ENCODE peak calls at places on chromosomes 7 and 10, in six cellular contexts. O is HTR-8/SVneo; U is stimulated activated CD8-positive, alpha-beta memory T cell treated with anti-CD3 and anti-CD28 coated beads, Interleukin-15, amount 100 ng/mL, for 24 hours; W is heart right ventricle; B is upper lobe of right lung; V is H54. A is an unnamed sample.

GRCh38 chr10:19048479-19048878 is at the start of gene MALRD1:
- DNase-seq in O (no peak), U (no peak), W (no peak), B (no peak), V (no peak), A (no peak)

GRCh38 chr10:128268015-128268722 is 141.9 kb upstream of the MKI67 start:
- DNase-seq in O (no peak), U (no peak), W (peak), B (no peak), V (peak), A (peak)

GRCh38 chr7:134722786-134723322 is 56.6 kb upstream of the CALD1 start:
- DNase-seq in O (no peak), U (no peak), W (no peak), B (no peak), V (no peak), A (no peak)

GRCh38 chr7:43701502-43701859 is 27.8 kb downstream of the COA1 start:
- DNase-seq in O (no peak), U (no peak), W (no peak), B (no peak), V (no peak), A (no peak)

GRCh38 chr10:116287906-116288501 is 15.0 kb upstream of the GFRA1 start:
- DNase-seq in O (no peak), U (no peak), W (no peak), B (no peak), V (no peak), A (no peak)

GRCh38 chr10:118669020-118669766 is 73.7 kb upstream of the PRLHR start:
- DNase-seq in O (no peak), U (no peak), W (no peak), B (no peak), V (no peak), A (no peak)

GRCh38 chr10:3330687-3331086 is 158.1 kb upstream of the PITRM1 start:
- DNase-seq in O (no peak), U (no peak), W (no peak), B (peak), V (peak), A (no peak)

GRCh38 chr7:71972513-71972912 is 439.6 kb downstream of the CALN1 start:
- DNase-seq in O (no peak), U (no peak), W (no peak), B (no peak), V (no peak), A (no peak)

GRCh38 chr10:69337312-69338132 is 59.2 kb downstream of the HK1 start:
- DNase-seq in O (no peak), U (no peak), W (peak), B (no peak), V (no peak), A (no peak)

GRCh38 chr7:81002471-81002870 is 83.6 kb upstream of the SEMA3C start:
- DNase-seq in O (no peak), U (no peak), W (no peak), B (no peak), V (no peak), A (no peak)

GRCh38 chr7:139620676-139621344 is 97.3 kb downstream of the CLEC2L start:
- DNase-seq in O (peak), U (peak), W (no peak), B (peak), V (peak), A (no peak)

GRCh38 chr7:1136841-1137516 is 23.0 kb downstream of the ZFAND2A start:
- DNase-seq in O (peak), U (no peak), W (no peak), B (peak), V (no peak), A (no peak)

A was measured in mesothelial cell of epicardium.